ENCODE peak calls at places on chromosomes 7 and 10, in six cellular contexts. Y, U, Q, N, D and G are unnamed samples.

GRCh38 chr7:147981072-147981813 is 609.3 kb upstream of the C7orf33 start:
- DNase-seq in Y (no peak), U (no peak), Q (no peak), N (no peak), D (no peak), G (no peak)

GRCh38 chr10:112785089-112785488 is 165.0 kb upstream of the TCF7L2 start:
- DNase-seq in Y (no peak), U (no peak), Q (no peak), N (no peak), D (no peak), G (no peak)

GRCh38 chr10:133590226-133590969 is 25.0 kb upstream of the SYCE1 start:
- DNase-seq in Y (no peak), U (no peak), Q (no peak), N (no peak), D (no peak), G (no peak)

GRCh38 chr7:6423942-6424701 is 23.6 kb downstream of the DAGLB start:
- DNase-seq in Y (no peak), U (no peak), Q (no peak), N (no peak), D (no peak), G (peak)

GRCh38 chr7:3892686-3893085 is 591.6 kb downstream of the SDK1 start:
- DNase-seq in Y (no peak), U (no peak), Q (no peak), N (no peak), D (no peak), G (peak)

GRCh38 chr7:69403169-69403568 is 195.1 kb upstream of the AUTS2 start:
- DNase-seq in Y (no peak), U (peak), Q (no peak), N (no peak), D (no peak), G (no peak)

GRCh38 chr10:77251297-77252013 is 386.2 kb downstream of the KCNMA1 start:
- DNase-seq in Y (peak), U (peak), Q (peak), N (no peak), D (peak), G (peak)

GRCh38 chr10:117532451-117533107 is 10.0 kb upstream of the EMX2 start:
- DNase-seq in Y (no peak), U (peak), Q (no peak), N (no peak), D (no peak), G (no peak)

GRCh38 chr10:5314866-5315265 is 49.9 kb upstream of the UCN3 start:
- DNase-seq in Y (no peak), U (no peak), Q (no peak), N (no peak), D (no peak), G (no peak)

GRCh38 chr7:47968852-47969774 is 10.3 kb downstream of the HUS1 start:
- DNase-seq in Y (peak), U (peak), Q (peak), N (peak), D (peak), G (peak)

GRCh38 chr10:90193240-90193985 is 492.0 kb downstream of the KIF20B start:
- DNase-seq in Y (no peak), U (no peak), Q (peak), N (no peak), D (peak), G (peak)

GRCh38 chr10:124647421-124648130 is 96.6 kb downstream of the FAM53B start:
- DNase-seq in Y (no peak), U (no peak), Q (peak), N (no peak), D (peak), G (peak)

GRCh38 chr10:116765549-116766162 is 23.3 kb upstream of the HSPA12A start:
- DNase-seq in Y (no peak), U (peak), Q (no peak), N (no peak), D (no peak), G (no peak)

GRCh38 chr7:53984776-53985175 is 557.4 kb upstream of the VSTM2A start:
- DNase-seq in Y (no peak), U (no peak), Q (no peak), N (no peak), D (no peak), G (peak)

GRCh38 chr10:93767724-93768399 is 10.1 kb downstream of the LGI1 start:
- DNase-seq in Y (no peak), U (no peak), Q (no peak), N (no peak), D (no peak), G (no peak)

GRCh38 chr7:28755255-28755654 is 202.9 kb downstream of the TRIL start:
- DNase-seq in Y (no peak), U (no peak), Q (peak), N (no peak), D (no peak), G (no peak)

GRCh38 chr10:70277396-70278030 is 6.3 kb downstream of the NPFFR1 start:
- DNase-seq in Y (no peak), U (no peak), Q (no peak), N (no peak), D (no peak), G (no peak)

GRCh38 chr10:45439365-45439764 is 65.3 kb downstream of the ALOX5 start:
- DNase-seq in Y (no peak), U (no peak), Q (no peak), N (no peak), D (no peak), G (no peak)

GRCh38 chr7:145779165-145779564 is 337.4 kb upstream of the CNTNAP2 start:
- DNase-seq in Y (no peak), U (no peak), Q (no peak), N (no peak), D (no peak), G (no peak)

GRCh38 chr10:27447540-27447939 is 56.6 kb upstream of the RAB18 start:
- DNase-seq in Y (no peak), U (no peak), Q (no peak), N (no peak), D (no peak), G (no peak)

GRCh38 chr10:118669020-118669766 is 73.7 kb upstream of the PRLHR start:
- DNase-seq in Y (no peak), U (no peak), Q (peak), N (no peak), D (peak), G (no peak)

GRCh38 chr7:77887567-77887966 is 89.0 kb downstream of the PHTF2 start:
- DNase-seq in Y (no peak), U (no peak), Q (peak), N (no peak), D (peak), G (peak)

GRCh38 chr7:3103614-3104399 is 60.1 kb upstream of the CARD11 start:
- DNase-seq in Y (no peak), U (no peak), Q (no peak), N (no peak), D (no peak), G (no peak)

GRCh38 chr7:135188298-135188984 is 17.9 kb upstream of the CYREN start:
- DNase-seq in Y (no peak), U (no peak), Q (no peak), N (no peak), D (no peak), G (no peak)

GRCh38 chr7:101626069-101626671 is 2.9 kb downstream of the MYL10 start:
- DNase-seq in Y (no peak), U (no peak), Q (no peak), N (no peak), D (no peak), G (peak)

GRCh38 chr7:151940048-151940845 is 16.0 kb upstream of the GALNTL5 start:
- DNase-seq in Y (no peak), U (no peak), Q (peak), N (no peak), D (peak), G (no peak)

GRCh38 chr7:17941171-17941490 is 837 bp upstream of the SNX13 start:
- DNase-seq in Y (no peak), U (no peak), Q (no peak), N (no peak), D (peak), G (peak)

GRCh38 chr10:32340596-32341180 is 6.3 kb downstream of the EPC1 start:
- DNase-seq in Y (no peak), U (no peak), Q (no peak), N (no peak), D (no peak), G (no peak)

GRCh38 chr10:70241081-70241480 is 7.9 kb upstream of the PPA1 start:
- DNase-seq in Y (no peak), U (no peak), Q (no peak), N (no peak), D (no peak), G (no peak)

GRCh38 chr10:103429647-103430046 is 22.5 kb downstream of the CALHM2 start:
- DNase-seq in Y (no peak), U (no peak), Q (no peak), N (no peak), D (no peak), G (no peak)
- H4K91ac ChIP-seq in Y (no peak), U (no peak), Q (no peak), N (no peak), D (no peak), G (no peak)

GRCh38 chr10:127337801-127338200 is 141.4 kb upstream of the INSYN2A start:
- DNase-seq in Y (no peak), U (no peak), Q (no peak), N (no peak), D (no peak), G (no peak)

GRCh38 chr10:127332631-127333030 is 136.2 kb upstream of the INSYN2A start:
- DNase-seq in Y (no peak), U (no peak), Q (no peak), N (no peak), D (no peak), G (no peak)

GRCh38 chr10:127343831-127344230 is 147.4 kb upstream of the INSYN2A start:
- DNase-seq in Y (no peak), U (no peak), Q (no peak), N (no peak), D (no peak), G (no peak)

GRCh38 chr10:127344346-127344745 is 148.0 kb upstream of the INSYN2A start:
- DNase-seq in Y (no peak), U (no peak), Q (no peak), N (no peak), D (no peak), G (peak)

GRCh38 chr10:127338391-127339108 is 142.2 kb upstream of the INSYN2A start:
- DNase-seq in Y (no peak), U (no peak), Q (no peak), N (no peak), D (no peak), G (peak)
- H2AFZ ChIP-seq in Y (no peak), U (no peak), Q (no peak), N (no peak), D (no peak), G (no peak)

DNA sequence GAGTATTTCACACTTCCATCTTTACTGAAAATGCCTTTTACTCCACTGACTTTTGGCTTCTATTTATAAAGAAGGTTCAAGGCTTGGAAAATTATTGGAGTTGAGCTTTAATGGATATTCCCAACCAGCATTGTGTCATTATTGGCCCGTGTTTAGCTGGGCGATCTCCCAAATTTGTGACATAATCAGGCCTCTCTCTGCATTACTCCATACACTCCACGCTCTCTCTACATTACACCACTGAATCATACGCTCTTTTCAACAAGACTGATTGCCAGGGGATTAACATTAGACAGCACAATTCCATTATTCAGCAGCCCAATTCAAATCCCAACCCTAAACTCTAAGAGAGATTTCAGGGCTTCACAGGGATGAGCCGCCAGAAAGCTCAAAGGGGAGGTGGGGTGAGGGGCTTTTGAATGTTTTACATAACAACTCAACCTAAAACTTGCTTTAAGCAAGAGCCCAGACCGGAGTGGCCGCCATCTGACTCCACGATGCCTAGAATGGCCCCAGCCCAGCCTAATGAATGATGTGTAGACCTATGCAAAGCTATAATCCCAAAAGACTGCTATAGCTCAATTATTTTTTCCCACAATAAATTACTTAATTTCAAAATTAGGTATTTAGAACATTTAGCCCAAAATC is 61.8 kb downstream of the FGFR2 start:
- DNase-seq in Y (no peak), U (no peak), Q (no peak), N (no peak), D (no peak), G (no peak)
- H4K91ac ChIP-seq in Y (no peak), U (no peak), Q (no peak), N (no peak), D (no peak), G (no peak)

GRCh38 chr10:73773152-73773879 is 8.5 kb upstream of the CHCHD1 start:
- DNase-seq in Y (no peak), U (no peak), Q (peak), N (no peak), D (peak), G (no peak)
- H2AFZ ChIP-seq in Y (peak), U (no peak), Q (peak), N (peak), D (peak), G (peak)

DNA sequence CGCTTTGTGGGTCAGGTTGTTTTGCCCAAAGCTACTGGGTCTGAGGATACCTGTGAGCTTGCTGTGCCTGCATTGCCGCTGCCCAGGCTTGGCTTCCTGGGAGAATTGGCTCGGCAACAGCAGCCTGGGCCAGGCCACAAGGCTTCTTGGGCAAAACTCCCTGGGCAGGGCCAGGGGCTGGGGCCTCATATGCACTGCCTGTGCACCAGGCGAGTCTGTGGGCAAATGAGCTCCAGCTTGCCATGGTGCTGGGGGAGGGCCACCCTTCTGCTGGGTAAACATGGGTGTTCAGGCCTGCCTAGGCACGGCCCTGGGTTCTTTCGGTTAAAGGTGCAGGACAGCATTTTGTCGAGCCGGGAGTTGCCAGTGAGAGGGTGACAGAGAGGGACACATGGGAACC is 19.4 kb downstream of the ZMIZ1 start:
- DNase-seq in Y (no peak), U (no peak), Q (no peak), N (no peak), D (no peak), G (no peak)
- H4K91ac ChIP-seq in Y (no peak), U (no peak), Q (no peak), N (no peak), D (no peak), G (no peak)

DNA sequence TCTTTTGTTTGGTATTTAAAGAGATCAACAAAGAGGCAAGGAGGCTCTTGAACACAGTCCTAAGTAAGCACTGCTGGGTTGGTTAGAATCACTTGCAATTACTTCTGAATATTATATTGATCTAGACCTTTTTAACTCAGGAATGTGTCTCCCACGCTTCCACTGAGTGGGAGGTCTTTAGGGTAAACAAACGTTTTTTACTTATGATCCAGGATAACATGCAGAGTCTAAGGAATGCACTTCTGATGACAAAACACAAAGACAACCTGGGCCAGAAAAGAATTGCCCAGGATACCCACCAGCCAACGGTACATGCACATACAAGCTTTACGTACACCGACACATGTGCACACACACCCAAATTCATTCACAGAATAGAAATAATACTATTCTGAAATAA is 626.9 kb downstream of the PARD3 start:
- DNase-seq in Y (no peak), U (no peak), Q (no peak), N (no peak), D (no peak), G (no peak)
- H2AFZ ChIP-seq in Y (no peak), U (no peak), Q (no peak), N (no peak), D (no peak), G (no peak)

DNA sequence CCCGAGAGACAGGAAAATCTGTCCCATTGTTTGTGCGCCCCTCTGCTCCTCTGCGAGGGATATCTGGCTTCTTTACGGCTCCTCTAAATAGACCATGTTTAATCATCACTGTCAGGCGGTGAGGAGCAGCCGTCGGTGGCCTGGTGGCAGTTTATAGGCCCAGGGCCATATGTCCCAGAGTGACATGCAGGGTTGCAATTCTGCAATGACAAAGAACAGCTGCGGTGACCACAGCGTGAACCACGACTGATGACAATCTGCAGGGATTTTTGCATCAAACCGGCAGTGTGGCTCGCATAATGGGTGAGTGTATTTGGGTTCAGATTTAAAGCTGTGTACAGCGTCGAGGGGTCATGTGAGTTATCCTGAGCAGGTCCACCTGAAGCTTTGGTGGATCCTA is 41.5 kb downstream of the GATA3 start:
- DNase-seq in Y (no peak), U (no peak), Q (no peak), N (no peak), D (no peak), G (peak)
- H4K91ac ChIP-seq in Y (no peak), U (no peak), Q (no peak), N (no peak), D (no peak), G (peak)

GRCh38 chr10:47451275-47451997 is 32.5 kb downstream of the ANXA8 start:
- DNase-seq in Y (no peak), U (peak), Q (no peak), N (no peak), D (no peak), G (no peak)

GRCh38 chr10:47453435-47454293 is 30.3 kb downstream of the ANXA8 start:
- DNase-seq in Y (no peak), U (peak), Q (no peak), N (no peak), D (no peak), G (no peak)

GRCh38 chr10:47452495-47453434 is 31.1 kb downstream of the ANXA8 start:
- DNase-seq in Y (no peak), U (peak), Q (no peak), N (no peak), D (no peak), G (no peak)

GRCh38 chr10:47450442-47450841 is 33.5 kb downstream of the ANXA8 start:
- DNase-seq in Y (no peak), U (no peak), Q (no peak), N (no peak), D (no peak), G (no peak)

GRCh38 chr10:47451998-47452494 is 31.9 kb downstream of the ANXA8 start:
- DNase-seq in Y (no peak), U (peak), Q (no peak), N (no peak), D (no peak), G (no peak)
- H2AFZ ChIP-seq in Y (no peak), U (no peak), Q (peak), N (peak), D (no peak), G (no peak)

GRCh38 chr10:52746169-52746568 is 26.4 kb downstream of the MBL2 start:
- DNase-seq in Y (no peak), U (no peak), Q (no peak), N (no peak), D (no peak), G (no peak)
- H4K91ac ChIP-seq in Y (no peak), U (no peak), Q (no peak), N (no peak), D (no peak), G (no peak)

DNA sequence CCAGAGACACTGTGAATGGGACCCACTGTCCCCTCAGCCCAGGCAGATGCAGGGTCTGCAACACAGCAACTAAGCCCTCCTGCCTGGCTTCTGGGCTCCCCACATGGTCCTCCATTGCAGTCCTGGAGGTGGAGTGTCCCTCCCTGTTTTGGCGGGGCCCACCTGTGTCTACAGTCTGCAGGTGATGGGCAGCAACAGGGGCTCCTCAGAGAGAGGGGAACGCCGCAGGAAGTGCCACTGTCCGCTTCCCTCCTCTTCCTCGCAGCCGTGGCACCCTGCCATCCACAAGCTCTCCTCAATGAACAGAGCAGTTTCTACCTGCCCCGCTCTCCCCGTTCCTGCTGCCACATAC is 9.3 kb downstream of the CAMK2G start:
- DNase-seq in Y (no peak), U (no peak), Q (no peak), N (no peak), D (no peak), G (no peak)
- H2AFZ ChIP-seq in Y (no peak), U (no peak), Q (no peak), N (no peak), D (no peak), G (no peak)